ENCODE peak calls at places on chromosomes 2 and 18, in eight cellular contexts. J, Z, S, F, E, B, M and X are unnamed samples.

GRCh38 chr18:32093106-32093511 is 1.4 kb downstream of the RNF138 start:
- DNase-seq in J (peak; percentile 67), Z (peak; percentile 12), S (no peak), F (peak; percentile 44), E (no peak), B (peak; percentile 18), M (peak; percentile 67), X (peak; percentile 56)

GRCh38 chr2:73946215-73946614 is 19.5 kb downstream of the DGUOK start:
- DNase-seq in J (no peak), Z (no peak), S (no peak), F (no peak), E (no peak), B (no peak), M (no peak), X (no peak)

GRCh38 chr2:33133436-33133835 is 186.7 kb downstream of the LTBP1 start:
- DNase-seq in J (peak; percentile 58), Z (no peak), S (no peak), F (no peak), E (no peak), B (no peak), M (peak; percentile 61), X (no peak)

GRCh38 chr2:116877274-116877673 is 937.2 kb upstream of the DDX18 start:
- DNase-seq in J (no peak), Z (no peak), S (no peak), F (no peak), E (no peak), B (no peak), M (no peak), X (no peak)

GRCh38 chr18:48155856-48156255 is 225.4 kb upstream of the SMAD2 start:
- DNase-seq in J (no peak), Z (no peak), S (no peak), F (no peak), E (no peak), B (no peak), M (no peak), X (no peak)

GRCh38 chr18:58302811-58303210 is 258.8 kb downstream of the NEDD4L start:
- DNase-seq in J (no peak), Z (no peak), S (no peak), F (peak; percentile 28), E (no peak), B (no peak), M (no peak), X (no peak)

GRCh38 chr2:71244302-71244660 is 17.4 kb upstream of the PAIP2B start:
- DNase-seq in J (no peak), Z (no peak), S (no peak), F (no peak), E (no peak), B (no peak), M (no peak), X (no peak)

GRCh38 chr2:3633089-3633981 is 24.7 kb upstream of the ALLC start:
- DNase-seq in J (peak; percentile 16), Z (no peak), S (no peak), F (no peak), E (no peak), B (no peak), M (peak; percentile 27), X (no peak)

GRCh38 chr2:151614606-151615306 is 119.5 kb downstream of the NEB start:
- DNase-seq in J (no peak), Z (no peak), S (no peak), F (no peak), E (no peak), B (no peak), M (no peak), X (no peak)

GRCh38 chr18:47606526-47606925 is 323.9 kb downstream of the SMAD2 start:
- DNase-seq in J (no peak), Z (no peak), S (no peak), F (no peak), E (no peak), B (no peak), M (no peak), X (no peak)

GRCh38 chr2:78644849-78645248 is 380.7 kb upstream of the REG3G start:
- DNase-seq in J (no peak), Z (no peak), S (no peak), F (no peak), E (no peak), B (no peak), M (no peak), X (no peak)

GRCh38 chr2:241194811-241195210 is 6.3 kb downstream of the ANO7 start:
- DNase-seq in J (no peak), Z (no peak), S (no peak), F (no peak), E (no peak), B (no peak), M (no peak), X (no peak)

GRCh38 chr2:239025951-239026461 is 178.1 kb downstream of the TWIST2 start:
- DNase-seq in J (no peak), Z (no peak), S (no peak), F (no peak), E (no peak), B (no peak), M (no peak), X (no peak)

GRCh38 chr2:44598330-44598729 is 236.6 kb downstream of the CAMKMT start:
- DNase-seq in J (no peak), Z (no peak), S (no peak), F (no peak), E (no peak), B (no peak), M (no peak), X (no peak)

GRCh38 chr2:191985740-191986139 is 138.9 kb upstream of the CAVIN2 start:
- DNase-seq in J (no peak), Z (no peak), S (no peak), F (no peak), E (no peak), B (no peak), M (no peak), X (no peak)

GRCh38 chr18:74282359-74283254 is 9.2 kb downstream of the CYB5A start:
- DNase-seq in J (no peak), Z (no peak), S (no peak), F (no peak), E (no peak), B (no peak), M (no peak), X (no peak)

GRCh38 chr2:39834426-39834825 is 55.4 kb upstream of the THUMPD2 start:
- DNase-seq in J (no peak), Z (no peak), S (no peak), F (no peak), E (no peak), B (no peak), M (no peak), X (no peak)

GRCh38 chr18:11955299-11956029 is 25.8 kb upstream of the IMPA2 start:
- DNase-seq in J (peak; percentile 95), Z (no peak), S (peak; percentile 42), F (no peak), E (peak; percentile 75), B (peak; percentile 79), M (peak; percentile 92), X (no peak)

GRCh38 chr2:29295843-29296242 is 180.6 kb downstream of the CLIP4 start:
- DNase-seq in J (no peak), Z (peak; percentile 19), S (no peak), F (peak; percentile 9), E (no peak), B (peak; percentile 42), M (no peak), X (no peak)

GRCh38 chr2:141930803-141931202 is 200.0 kb downstream of the LRP1B start:
- DNase-seq in J (no peak), Z (no peak), S (no peak), F (no peak), E (no peak), B (no peak), M (no peak), X (no peak)

GRCh38 chr2:39757156-39757555 is 21.9 kb downstream of the THUMPD2 start:
- DNase-seq in J (no peak), Z (no peak), S (no peak), F (no peak), E (no peak), B (no peak), M (no peak), X (no peak)

GRCh38 chr2:238145046-238145445 is 6.6 kb downstream of the KLHL30 start:
- DNase-seq in J (no peak), Z (no peak), S (no peak), F (no peak), E (no peak), B (no peak), M (no peak), X (no peak)

GRCh38 chr18:21134895-21135294 is 23.3 kb upstream of the ROCK1 start:
- DNase-seq in J (no peak), Z (no peak), S (no peak), F (no peak), E (no peak), B (peak; percentile 7), M (peak; percentile 55), X (no peak)

GRCh38 chr2:233342301-233342700 is 12.0 kb upstream of the DGKD start:
- DNase-seq in J (no peak), Z (no peak), S (no peak), F (no peak), E (no peak), B (no peak), M (no peak), X (no peak)

GRCh38 chr2:68734176-68734575 is 435 bp upstream of the ARHGAP25 start:
- DNase-seq in J (no peak), Z (no peak), S (no peak), F (no peak), E (no peak), B (no peak), M (no peak), X (no peak)